ENCODE peak calls at places on chromosomes 4 and X, in nine cellular contexts. N, E, T, A, J, S, Q, W and R are unnamed samples.

GRCh38 chr4:75189976-75190375 is 257.1 kb downstream of the PARM1 start:
- DNase-seq in N (no peak), E (no peak), T (no peak), A (no peak), J (no peak), S (no peak), Q (no peak), W (no peak), R (no peak)

GRCh38 chr4:86730310-86730709 is 118.9 kb downstream of the SLC10A6 start:
- DNase-seq in N (no peak), E (no peak), T (no peak), A (no peak), J (no peak), S (no peak), Q (peak; percentile 57), W (no peak), R (no peak)

GRCh38 chr4:175166020-175166419 is 247.9 kb downstream of the ADAM29 start:
- DNase-seq in N (no peak), E (no peak), T (peak; percentile 8), A (no peak), J (no peak), S (no peak), Q (no peak), W (no peak), R (no peak)

GRCh38 chr4:130073145-130073790 is 977.3 kb downstream of the C4orf33 start:
- DNase-seq in N (no peak), E (no peak), T (no peak), A (no peak), J (no peak), S (no peak), Q (no peak), W (no peak), R (no peak)

GRCh38 chr4:121951570-121952110 is at the start of gene TRPC3:
- DNase-seq in N (no peak), E (no peak), T (no peak), A (no peak), J (no peak), S (peak; percentile 6), Q (peak; percentile 64), W (no peak), R (peak; percentile 71)

GRCh38 chr4:155228713-155229112 is 20.3 kb downstream of the NPY2R start:
- DNase-seq in N (no peak), E (no peak), T (no peak), A (no peak), J (no peak), S (no peak), Q (no peak), W (no peak), R (no peak)

GRCh38 chr4:84939111-84939510 is 27.4 kb downstream of the WDFY3 start:
- DNase-seq in N (no peak), E (no peak), T (no peak), A (no peak), J (no peak), S (no peak), Q (no peak), W (no peak), R (no peak)

GRCh38 chr4:103400405-103400804 is 202.3 kb upstream of the CENPE start:
- DNase-seq in N (no peak), E (no peak), T (peak; percentile 95), A (no peak), J (no peak), S (peak; percentile 30), Q (no peak), W (peak; percentile 74), R (peak; percentile 6)

GRCh38 chrX:3678287-3678686 is 35.2 kb downstream of the PRKX start:
- DNase-seq in N (no peak), E (no peak), T (peak; percentile 4), A (no peak), J (no peak), S (peak; percentile 18), Q (no peak), W (peak; percentile 32), R (no peak)

GRCh38 chrX:71911023-71911730 is 532 bp downstream of the NHSL2 start:
- DNase-seq in N (peak; percentile 22), E (no peak), T (no peak), A (no peak), J (no peak), S (no peak), Q (peak; percentile 46), W (no peak), R (peak; percentile 16)

GRCh38 chr4:129323630-129324029 is 227.7 kb downstream of the C4orf33 start:
- DNase-seq in N (no peak), E (no peak), T (no peak), A (no peak), J (no peak), S (no peak), Q (no peak), W (no peak), R (no peak)

GRCh38 chr4:147509386-147509785 is 28.5 kb downstream of the EDNRA start:
- DNase-seq in N (no peak), E (no peak), T (no peak), A (no peak), J (no peak), S (no peak), Q (no peak), W (no peak), R (no peak)

GRCh38 chr4:182478475-182478874 is 235.3 kb downstream of the TENM3 start:
- DNase-seq in N (peak; percentile 23), E (no peak), T (peak; percentile 42), A (no peak), J (peak; percentile 16), S (peak; percentile 65), Q (no peak), W (peak; percentile 3), R (peak; percentile 25)

GRCh38 chr4:39970559-39971270 is 7.0 kb downstream of the PDS5A start:
- DNase-seq in N (no peak), E (no peak), T (peak; percentile 61), A (peak; percentile 63), J (peak; percentile 36), S (no peak), Q (no peak), W (no peak), R (no peak)

GRCh38 chr4:19486400-19486799 is 765.3 kb upstream of the SLIT2 start:
- DNase-seq in N (no peak), E (no peak), T (peak; percentile 21), A (no peak), J (no peak), S (no peak), Q (no peak), W (no peak), R (no peak)

GRCh38 chr4:26131711-26132110 is 189.1 kb upstream of the RBPJ start:
- DNase-seq in N (peak; percentile 39), E (no peak), T (no peak), A (peak; percentile 78), J (no peak), S (no peak), Q (no peak), W (no peak), R (peak; percentile 26)

GRCh38 chrX:118562574-118563164 is 67.1 kb downstream of the DOCK11 start:
- DNase-seq in N (no peak), E (no peak), T (peak; percentile 6), A (no peak), J (no peak), S (no peak), Q (no peak), W (no peak), R (no peak)

GRCh38 chrX:154014429-154015380 is 5.0 kb downstream of the IRAK1 start:
- DNase-seq in N (no peak), E (no peak), T (no peak), A (no peak), J (no peak), S (no peak), Q (no peak), W (no peak), R (no peak)

GRCh38 chr4:6371827-6372226 is 100.6 kb downstream of the PPP2R2C start:
- DNase-seq in N (no peak), E (no peak), T (no peak), A (no peak), J (no peak), S (no peak), Q (no peak), W (no peak), R (no peak)

DNA sequence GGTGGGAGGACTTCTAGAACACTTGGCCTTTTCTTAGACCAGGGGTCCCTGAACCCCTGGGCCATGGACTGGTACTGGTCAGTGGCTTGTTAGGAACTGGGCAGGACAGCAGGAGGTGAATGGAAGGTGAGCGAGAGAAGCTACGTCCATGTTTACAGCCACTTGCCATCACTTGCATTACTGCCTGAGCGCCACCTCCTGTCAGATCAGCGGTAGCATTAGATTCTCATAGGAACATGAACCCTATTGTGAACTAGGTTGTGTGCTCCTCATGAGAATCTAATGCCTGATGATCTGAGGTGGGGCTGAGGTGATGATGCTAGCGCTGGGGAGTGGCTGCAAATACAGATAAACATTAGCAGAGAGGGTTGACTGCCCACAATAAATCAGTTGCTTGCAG is 100.9 kb upstream of the IGFBP7 start:
- DNase-seq in N (no peak), E (no peak), T (no peak), A (no peak), J (no peak), S (no peak), Q (no peak), W (no peak), R (no peak)
- TF ChIP-seq CTCF in N (no peak), E (no peak), T (no peak), A (no peak), J (no peak), S (no peak), Q (no peak), W (no peak), R (no peak)

GRCh38 chrX:86348669-86349068 is 200.4 kb downstream of the DACH2 start:
- DNase-seq in N (no peak), E (no peak), T (no peak), A (no peak), J (no peak), S (no peak), Q (no peak), W (no peak), R (no peak)
- TF ChIP-seq CTCF in N (no peak), E (no peak), T (no peak), A (no peak), J (no peak), S (no peak), Q (no peak), W (no peak), R (no peak)

DNA sequence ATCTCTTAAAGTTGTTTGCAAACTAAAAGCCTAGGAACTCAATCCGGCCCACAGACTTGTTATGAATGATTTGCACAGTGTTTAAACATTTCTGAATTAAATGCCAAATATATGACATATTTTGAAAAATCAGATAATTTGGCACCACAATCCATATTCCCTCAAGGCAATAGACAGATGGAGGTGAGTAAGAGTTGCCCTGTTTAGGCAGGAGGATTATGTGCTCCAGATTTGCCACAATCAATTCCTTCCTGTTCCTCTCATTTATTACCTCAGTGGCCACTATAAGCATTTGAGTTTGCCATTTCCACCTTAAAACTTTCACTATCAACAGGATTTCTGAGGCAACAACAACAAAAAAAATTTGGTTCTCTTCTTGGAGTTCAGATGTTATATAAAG is 18.7 kb downstream of the UBA6 start:
- DNase-seq in N (no peak), E (no peak), T (peak; percentile 26), A (no peak), J (no peak), S (no peak), Q (no peak), W (no peak), R (no peak)
- TF ChIP-seq CTCF in N (no peak), E (no peak), T (no peak), A (no peak), J (no peak), S (no peak), Q (no peak), W (no peak), R (no peak)

DNA sequence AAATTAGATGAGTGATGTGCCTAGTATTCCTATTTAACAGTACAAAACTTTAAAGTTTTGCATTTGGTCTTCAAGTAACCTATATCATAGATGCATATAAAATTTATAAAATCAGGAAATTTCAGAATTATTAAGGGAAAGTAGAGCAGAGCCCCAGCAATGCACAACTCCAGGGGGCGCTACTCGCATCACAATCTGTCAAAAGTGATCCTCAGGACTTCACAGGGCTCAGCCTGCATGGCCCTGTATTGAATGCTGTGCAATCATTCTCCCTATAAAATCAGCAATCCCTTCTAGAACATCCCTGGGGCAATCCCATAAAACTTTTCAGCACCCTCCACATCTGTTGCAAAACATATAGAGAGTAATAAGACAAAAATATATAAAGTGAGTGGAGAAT is 12.4 kb upstream of the PPARGC1A start:
- DNase-seq in N (no peak), E (no peak), T (no peak), A (no peak), J (no peak), S (no peak), Q (no peak), W (no peak), R (no peak)
- TF ChIP-seq CTCF in N (no peak), E (no peak), T (no peak), A (peak; percentile 28), J (no peak), S (no peak), Q (no peak), W (peak; percentile 11), R (no peak)